ENCODE peak calls at places on chromosomes 1 and 21, in four cellular contexts. P, F, B and S are unnamed samples.

GRCh38 chr1:210239295-210240155 is 6.9 kb downstream of the SERTAD4 start:
- DNase-seq in B (no peak), P (peak; percentile 28), F (no peak), S (no peak)

GRCh38 chr1:84870591-84870990 is 22.4 kb downstream of the LPAR3 start:
- DNase-seq in P (no peak), B (no peak), F (no peak), S (no peak)

GRCh38 chr1:13699936-13700520 is at the start of gene PRDM2:
- DNase-seq in F (peak; percentile 68), P (no peak), B (peak; percentile 68), S (no peak)

GRCh38 chr1:241061062-241061461 is 295.9 kb downstream of the RGS7 start:
- DNase-seq in F (no peak), P (no peak), B (no peak), S (no peak)

GRCh38 chr1:67896826-67897225 is 63.6 kb upstream of the GNG12 start:
- DNase-seq in P (no peak), B (no peak), F (no peak), S (no peak)

GRCh38 chr1:46315669-46316403 is 12.3 kb downstream of the UQCRH start:
- DNase-seq in B (no peak), F (no peak), P (no peak), S (no peak)

GRCh38 chr1:6180578-6181311 is 624 bp upstream of the CHD5 start:
- DNase-seq in B (peak; percentile 73), P (no peak), F (no peak), S (no peak)

GRCh38 chr1:244210884-244211558 is 159.9 kb downstream of the ZBTB18 start:
- DNase-seq in P (peak; percentile 36), F (peak; percentile 41), B (peak; percentile 83), S (no peak)

GRCh38 chr1:55284856-55285255 is 69.7 kb upstream of the USP24 start:
- DNase-seq in F (no peak), B (no peak), P (peak; percentile 29), S (peak; percentile 5)

GRCh38 chr1:24745711-24746582 is 700 bp downstream of the CLIC4 start:
- DNase-seq in F (peak; percentile 69), B (no peak), P (no peak), S (no peak)

GRCh38 chr1:209625791-209626285 is 26.4 kb downstream of the LAMB3 start:
- DNase-seq in P (no peak), F (no peak), B (no peak), S (no peak)

GRCh38 chr21:37396855-37397254 is 30.3 kb downstream of the DYRK1A start:
- DNase-seq in B (no peak), P (no peak), F (no peak), S (no peak)

GRCh38 chr1:224874775-224875174 is 54.7 kb upstream of the DNAH14 start:
- DNase-seq in P (no peak), F (no peak), B (no peak), S (no peak)

GRCh38 chr1:117142200-117142599 is 20.7 kb upstream of the TRIM45 start:
- DNase-seq in B (no peak), F (no peak), P (no peak), S (no peak)

GRCh38 chr1:246035060-246035531 is 472.0 kb downstream of the SMYD3 start:
- DNase-seq in B (no peak), F (peak; percentile 23), P (no peak), S (no peak)

GRCh38 chr1:162627662-162628296 is 4.5 kb upstream of the DDR2 start:
- DNase-seq in P (peak; percentile 44), B (no peak), F (peak; percentile 52), S (no peak)

GRCh38 chr1:38221006-38221649 is 174.5 kb upstream of the POU3F1 start:
- DNase-seq in B (no peak), P (no peak), F (no peak), S (no peak)

GRCh38 chr1:16175610-16176553 is 20.0 kb upstream of the EPHA2 start:
- DNase-seq in F (peak; percentile 61), B (no peak), P (no peak), S (no peak)

GRCh38 chr1:161816201-161816600 is 50.1 kb downstream of the ATF6 start:
- DNase-seq in P (no peak), F (no peak), B (no peak), S (no peak)

GRCh38 chr1:92940541-92940940 is 20.7 kb downstream of the DIPK1A start:
- DNase-seq in P (no peak), B (no peak), F (no peak), S (no peak)

GRCh38 chr21:41777934-41778815 is 11.3 kb upstream of the RIPK4 start:
- DNase-seq in F (peak; percentile 63), B (peak; percentile 97), P (peak; percentile 84), S (no peak)

GRCh38 chr1:15802234-15802965 is 5.0 kb downstream of the UQCRHL start:
- DNase-seq in P (no peak), B (no peak), F (peak; percentile 6), S (no peak)

GRCh38 chr21:42526379-42526727 is 12.7 kb downstream of the SLC37A1 start:
- DNase-seq in F (no peak), B (no peak), P (no peak), S (no peak)

GRCh38 chr21:16002872-16003466 is 273.2 kb downstream of the USP25 start:
- DNase-seq in B (no peak), P (no peak), F (no peak), S (no peak)

GRCh38 chr21:34544032-34544496 is 32.1 kb upstream of the KCNE1 start:
- DNase-seq in P (peak; percentile 80), B (peak; percentile 72), F (peak; percentile 89), S (no peak)

GRCh38 chr21:35254006-35254751 is 205.1 kb upstream of the RUNX1 start:
- DNase-seq in B (no peak), F (no peak), P (no peak), S (no peak)

GRCh38 chr1:87120779-87121178 is 206.3 kb downstream of the HS2ST1 start:
- DNase-seq in F (peak; percentile 39), P (no peak), B (no peak), S (no peak)

GRCh38 chr1:86207323-86207722 is 50.8 kb upstream of the COL24A1 start:
- DNase-seq in P (no peak), F (no peak), B (no peak), S (no peak)

GRCh38 chr1:201511925-201512539 is 5.1 kb upstream of the CSRP1 start:
- DNase-seq in P (no peak), F (no peak), B (no peak), S (peak; percentile 35)

GRCh38 chr1:190373705-190374336 is 103.8 kb downstream of the BRINP3 start:
- DNase-seq in F (no peak), B (no peak), P (peak; percentile 15), S (no peak)

GRCh38 chr1:207039380-207040180 is 7.0 kb upstream of the C1orf116 start:
- DNase-seq in B (no peak), F (no peak), P (no peak), S (no peak)

GRCh38 chr1:246931549-246932365 is at the start of gene AHCTF1:
- DNase-seq in F (peak; percentile 95), B (peak; percentile 95), P (peak; percentile 93), S (peak; percentile 89)

GRCh38 chr1:98005326-98006010 is 84.6 kb upstream of the DPYD start:
- DNase-seq in F (no peak), B (no peak), P (no peak), S (no peak)
- TF ChIP-seq EGR1 in F (no peak), B (no peak), P (no peak), S (no peak)

DNA sequence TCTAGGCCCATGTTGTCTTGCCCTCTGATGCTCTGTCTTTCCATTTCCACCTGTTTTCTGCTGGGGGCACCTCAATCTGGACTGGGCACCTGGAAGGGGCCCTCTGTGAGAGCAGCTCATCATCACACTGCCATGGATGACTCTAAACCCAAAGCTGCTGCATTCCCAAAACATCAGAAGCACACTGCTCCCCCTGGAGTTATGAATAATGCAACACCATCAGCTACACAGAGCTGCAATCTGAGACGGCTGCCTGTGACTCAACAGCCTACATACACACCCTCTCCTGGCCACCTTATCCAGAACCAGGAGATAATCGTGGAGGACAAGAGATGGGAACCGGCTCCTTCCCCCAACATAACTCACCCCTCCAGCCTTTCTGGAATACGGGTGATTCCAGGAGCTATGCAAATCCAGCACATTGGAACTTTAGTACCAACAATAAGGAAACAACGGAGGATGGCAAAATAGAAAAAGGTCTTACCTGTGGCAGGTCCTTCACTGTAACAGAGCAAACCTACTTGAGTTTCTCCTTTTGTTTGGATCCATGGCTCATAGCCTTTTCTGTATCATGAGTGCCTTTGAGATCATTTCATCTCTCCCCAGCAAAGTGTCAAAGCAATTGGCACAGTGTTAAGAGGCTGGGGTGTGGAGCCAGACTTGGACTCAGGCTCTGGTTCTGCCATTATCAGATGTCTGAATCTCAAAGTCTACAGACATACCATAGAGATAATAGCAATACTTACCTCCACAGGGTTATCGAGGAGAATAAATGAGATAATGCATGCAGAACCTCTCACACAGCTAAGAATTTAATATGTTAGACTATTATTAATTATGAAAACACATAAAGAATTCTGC is 29.3 kb downstream of the AK2 start:
- DNase-seq in F (peak; percentile 38), P (peak; percentile 57), B (no peak), S (no peak)
- TF ChIP-seq SP1 in F (no peak), P (no peak), B (no peak), S (no peak)

GRCh38 chr1:45205000-45205909 is 1.1 kb downstream of the ZSWIM5 start:
- DNase-seq in B (peak; percentile 72), F (no peak), P (no peak), S (no peak)
- TF ChIP-seq EGR1 in B (no peak), F (no peak), P (no peak), S (no peak)

GRCh38 chr1:111302374-111302773 is 11.7 kb downstream of the CHIA start:
- DNase-seq in B (no peak), P (no peak), F (no peak), S (no peak)
- TF ChIP-seq SP1 in B (no peak), P (no peak), F (no peak), S (no peak)